ENCODE peak calls at places on chromosomes 11 and 22, in four cellular contexts. K is T1000; N is activated naive CD8-positive, alpha-beta T cell treated with anti-CD3 and anti-CD28 coated beads, Interleukin-2, amount 10 ng/mL, durations not matched to agents 7 days and 5 days; P is stimulated activated CD4-positive, alpha-beta T cell treated with anti-CD3 and anti-CD28 coated beads, Interleukin-2, amount 100 ng/mL, for 48 hours. T is an unnamed sample.

GRCh38 chr11:61912530-61912898 is 4.9 kb downstream of the RAB3IL1 start:
- DNase-seq in P (no peak), N (no peak), K (no peak), T (no peak)

GRCh38 chr22:27380826-27381225 is 420.7 kb downstream of the MN1 start:
- DNase-seq in N (no peak), P (no peak), K (no peak), T (no peak)

GRCh38 chr11:2298131-2298794 is 3.5 kb downstream of the C11orf21 start:
- DNase-seq in K (no peak), N (no peak), P (no peak), T (no peak)

GRCh38 chr22:44063462-44064371 is 39.6 kb downstream of the PARVB start:
- DNase-seq in K (no peak), N (no peak), P (no peak), T (no peak)

GRCh38 chr11:34182921-34183685 is 77.7 kb downstream of the NAT10 start:
- DNase-seq in K (no peak), N (no peak), P (no peak), T (no peak)

GRCh38 chr22:39654959-39655579 is 84.5 kb downstream of the CACNA1I start:
- DNase-seq in P (no peak), N (no peak), K (no peak), T (no peak)

GRCh38 chr22:27331526-27332281 is 469.9 kb downstream of the MN1 start:
- DNase-seq in P (no peak), K (no peak), N (no peak), T (no peak)

GRCh38 chr11:85752890-85753581 is 57.9 kb downstream of the SYTL2 start:
- DNase-seq in K (no peak), N (peak), P (peak), T (no peak)

GRCh38 chr11:85685131-85685819 is 720 bp downstream of the CCDC89 start:
- DNase-seq in P (no peak), N (no peak), K (no peak), T (no peak)

GRCh38 chr11:39809833-39810232 is 1649.6 kb downstream of the LRRC4C start:
- DNase-seq in K (no peak), N (no peak), P (no peak), T (no peak)

GRCh38 chr11:59698506-59698905 is 15.1 kb downstream of the OR10V1 start:
- DNase-seq in N (no peak), K (no peak), P (no peak), T (no peak)

GRCh38 chr11:96114178-96115070 is 190.5 kb upstream of the MTMR2 start:
- DNase-seq in N (no peak), P (no peak), K (no peak), T (no peak)

GRCh38 chr22:50307891-50308596 is 598 bp upstream of the PLXNB2 start:
- DNase-seq in N (no peak), P (no peak), K (no peak), T (no peak)

GRCh38 chr11:116984589-116984988 is 113.6 kb downstream of the SIK3 start:
- DNase-seq in K (no peak), N (no peak), P (no peak), T (no peak)